ENCODE peak calls at places on chromosomes 3 and 15, in six cellular contexts. F, W, R, V, L and U are unnamed samples.

GRCh38 chr3:59266551-59266950 is 216.7 kb upstream of the CFAP20DC start:
- DNase-seq in F (no peak), W (no peak), V (no peak), R (no peak), L (no peak), U (no peak)

GRCh38 chr3:175255698-175256097 is 396.6 kb downstream of the NAALADL2 start:
- DNase-seq in L (no peak), V (no peak), F (peak; percentile 2), R (no peak), W (no peak), U (peak; percentile 25)

GRCh38 chr3:179035232-179035631 is 36.4 kb downstream of the ZMAT3 start:
- DNase-seq in L (no peak), V (no peak), R (no peak), W (no peak), F (no peak), U (no peak)

GRCh38 chr3:112327371-112327951 is 5.5 kb upstream of the CD200 start:
- DNase-seq in L (no peak), R (no peak), W (peak; percentile 5), V (peak; percentile 39), F (peak; percentile 56), U (no peak)

GRCh38 chr3:166986000-166986399 is 394.1 kb downstream of the ZBBX start:
- DNase-seq in L (no peak), R (no peak), W (no peak), F (no peak), V (no peak), U (no peak)

GRCh38 chr3:55373413-55373812 is 113.7 kb downstream of the WNT5A start:
- DNase-seq in L (no peak), F (no peak), R (no peak), V (no peak), W (no peak), U (no peak)

GRCh38 chr15:64928626-64929220 is 17.0 kb downstream of the ANKDD1A start:
- DNase-seq in F (no peak), W (no peak), V (no peak), L (no peak), R (peak; percentile 7), U (no peak)

GRCh38 chr3:111252795-111253194 is 181.2 kb downstream of the NECTIN3 start:
- DNase-seq in F (peak; percentile 56), L (no peak), R (no peak), W (no peak), V (no peak), U (no peak)

GRCh38 chr15:30882861-30883433 is 20.8 kb upstream of the FAN1 start:
- DNase-seq in R (no peak), F (no peak), W (no peak), L (no peak), V (no peak), U (no peak)

GRCh38 chr15:67783303-67783702 is 42.0 kb upstream of the SKOR1 start:
- DNase-seq in W (no peak), R (no peak), L (peak; percentile 28), V (no peak), F (no peak), U (no peak)

GRCh38 chr3:195794708-195795107 is 17.0 kb downstream of the MUC4 start:
- DNase-seq in F (no peak), R (no peak), L (no peak), V (no peak), W (peak; percentile 23), U (no peak)

GRCh38 chr3:139117136-139117675 is 72.5 kb upstream of the PRR23C start:
- DNase-seq in L (peak; percentile 32), R (no peak), F (peak; percentile 13), V (no peak), W (no peak), U (no peak)

GRCh38 chr15:90954712-90955671 is at the start of gene RCCD1:
- DNase-seq in L (peak; percentile 96), W (peak; percentile 98), R (peak; percentile 92), V (peak; percentile 94), F (peak; percentile 98), U (peak; percentile 90)

GRCh38 chr3:396293-396692 is 199.7 kb downstream of the CHL1 start:
- DNase-seq in F (no peak), W (no peak), R (no peak), V (no peak), L (no peak), U (no peak)

GRCh38 chr3:108441081-108441507 is 69.3 kb downstream of the MYH15 start:
- DNase-seq in F (no peak), R (no peak), V (no peak), W (no peak), L (no peak), U (no peak)

GRCh38 chr15:93829115-93829849 is 402.1 kb upstream of the MCTP2 start:
- DNase-seq in F (peak; percentile 7), W (no peak), L (no peak), R (no peak), V (no peak), U (no peak)

GRCh38 chr15:62211348-62211747 is 46.3 kb upstream of the C2CD4B start:
- DNase-seq in L (no peak), F (no peak), R (no peak), V (peak; percentile 70), W (no peak), U (no peak)
- H3K9me3 ChIP-seq in L (peaks cover 11% of the 10 kb centered on the region), F (peaks cover 18% of the 10 kb centered on the region), R (no peaks in the 10 kb centered on the region), V (peaks cover 6% of the 10 kb centered on the region), W (no peaks in the 10 kb centered on the region), U (peaks cover 33% of the 10 kb centered on the region)

GRCh38 chr15:85761635-85762034 is 33.1 kb downstream of the KLHL25 start:
- DNase-seq in R (no peak), W (no peak), L (no peak), F (no peak), V (no peak), U (no peak)
- TF ChIP-seq EP300 in R (no peak), W (no peak), L (no peak), F (no peak), V (no peak), U (no peak)

GRCh38 chr15:98667521-98668179 is 19.3 kb downstream of the IGF1R start:
- DNase-seq in L (no peak), V (no peak), F (no peak), W (no peak), R (no peak), U (no peak)
- TF ChIP-seq CTCF in L (no peak), V (no peak), F (no peak), W (no peak), R (no peak), U (no peak)

GRCh38 chr3:128923607-128924385 is 44.4 kb downstream of the ACAD9 start:
- DNase-seq in W (no peak), F (no peak), R (no peak), L (no peak), V (no peak), U (no peak)
- H3K9me3 ChIP-seq in W (peaks cover 2% of the 10 kb centered on the region), F (peaks cover 16% of the 10 kb centered on the region), R (no peaks in the 10 kb centered on the region), L (peaks cover 6% of the 10 kb centered on the region), V (no peaks in the 10 kb centered on the region), U (no peaks in the 10 kb centered on the region)

GRCh38 chr3:141487419-141488345 is 855 bp downstream of the RASA2 start:
- DNase-seq in V (peak; percentile 70), W (peak; percentile 78), F (peak; percentile 82), R (peak; percentile 61), L (peak; percentile 92), U (peak; percentile 49)
- TF ChIP-seq EP300 in V (no peak), W (no peak), F (no peak), R (no peak), L (no peak), U (peak; percentile 53)

DNA sequence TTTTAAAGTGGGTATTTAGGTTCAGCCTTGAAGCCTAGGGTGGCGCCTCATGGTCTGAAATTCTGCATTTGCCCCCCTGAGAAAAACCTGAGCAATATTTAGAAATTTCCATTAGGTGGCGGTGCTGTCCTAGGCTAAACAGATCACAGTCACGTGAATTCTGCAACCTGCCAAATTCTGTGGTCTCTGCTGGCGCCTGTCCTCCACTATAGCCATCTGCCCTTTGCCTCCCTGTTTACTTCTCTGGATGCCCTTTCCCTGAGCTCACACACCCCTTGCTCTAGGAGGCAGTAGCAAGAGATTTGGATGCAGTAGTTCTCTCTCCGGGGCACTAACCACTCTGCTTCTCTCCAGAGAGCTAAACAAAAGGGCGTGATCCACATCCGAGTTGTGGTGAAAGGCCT is 9.1 kb downstream of the MRPS11 start:
- DNase-seq in W (peak; percentile 68), V (peak; percentile 18), F (peak; percentile 48), R (peak; percentile 41), L (no peak), U (no peak)
- TF ChIP-seq CTCF in W (peak; percentile 76), V (peak; percentile 63), F (peak; percentile 78), R (peak; percentile 60), L (peak; percentile 38), U (peak; percentile 35)

DNA sequence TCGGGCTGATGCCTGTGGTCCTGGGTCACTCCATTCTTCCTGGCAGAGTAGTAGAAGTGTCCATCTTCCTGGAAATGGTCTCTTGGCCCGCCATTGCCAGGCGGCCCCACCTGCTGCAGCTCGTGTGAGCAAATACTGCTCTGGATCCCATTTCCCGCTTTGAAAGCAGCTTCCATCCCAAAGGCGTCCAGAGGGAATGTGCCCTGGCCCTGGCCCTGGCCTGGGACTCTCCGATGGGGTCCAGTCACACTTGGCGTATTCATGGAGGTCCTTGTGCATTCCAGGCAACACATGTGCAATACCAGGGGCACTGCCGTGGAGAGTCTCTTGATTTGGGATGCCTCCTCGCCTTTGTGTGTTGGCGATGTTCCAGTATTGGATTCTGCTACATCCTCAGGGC is 111.1 kb downstream of the SNRPN start:
- DNase-seq in W (no peak), L (no peak), V (no peak), F (no peak), R (no peak), U (no peak)
- H3K9me3 ChIP-seq in W (no peaks in the 10 kb centered on the region), L (peaks cover 81% of the 10 kb centered on the region), V (peaks cover 100% of the 10 kb centered on the region), F (peaks cover 82% of the 10 kb centered on the region), R (peaks cover 100% of the 10 kb centered on the region), U (peaks cover 6% of the 10 kb centered on the region)

DNA sequence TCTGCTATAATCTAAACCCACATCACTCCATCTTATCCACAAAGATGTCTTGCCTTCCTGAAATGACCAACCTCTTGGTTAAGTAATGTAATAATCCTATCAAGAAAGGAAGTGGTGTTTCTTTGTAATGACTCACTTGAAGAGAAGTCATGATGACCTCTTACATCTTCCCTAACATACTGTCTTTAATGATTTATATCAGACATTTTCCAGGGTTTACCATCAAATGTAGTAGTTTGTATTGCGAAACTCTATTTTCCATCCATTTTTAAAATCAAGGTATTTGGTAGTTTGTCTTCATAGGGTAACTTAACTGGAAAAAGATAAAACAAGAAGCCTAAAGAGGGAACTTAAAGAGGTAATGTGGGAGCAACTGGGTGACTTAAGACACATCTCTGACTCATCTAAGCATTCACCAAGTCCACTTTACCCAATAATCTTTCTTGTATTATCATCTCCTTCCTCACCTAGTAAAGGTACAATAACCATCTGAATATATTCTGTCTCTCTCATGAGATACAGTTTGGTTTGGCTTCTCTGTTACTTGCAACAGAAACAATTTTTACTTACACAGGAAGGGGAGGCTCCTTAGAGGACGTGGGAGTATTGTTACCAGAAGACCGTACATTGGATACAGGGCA is 5.7 kb upstream of the MAPK6 start:
- DNase-seq in F (peak; percentile 36), V (no peak), W (no peak), L (no peak), R (no peak), U (no peak)
- TF ChIP-seq EP300 in F (no peak), V (no peak), W (peak; percentile 52), L (no peak), R (no peak), U (no peak)